ENCODE peak calls at places on chromosomes 16 and 17, in nine cellular contexts. Z, Q, I, H, D, C, R, T and L are unnamed samples.
A peak's percentile ranks its signal among the peaks of the same experiment; 100 is the strongest.

GRCh38 chr17:17780941-17781590 is 55.7 kb downstream of the SREBF1 start:
- DNase-seq in Z (no peak), Q (peak; percentile 82), I (no peak), H (peak; percentile 90), D (peak; percentile 38), C (no peak), R (no peak), T (peak; percentile 70), L (peak; percentile 98)

GRCh38 chr17:44589316-44590071 is 32.2 kb downstream of the FZD2 start:
- DNase-seq in Z (no peak), Q (no peak), I (no peak), H (no peak), D (no peak), C (peak; percentile 45), R (no peak), T (no peak), L (no peak)

GRCh38 chr17:72187544-72187943 is 66.7 kb downstream of the SOX9 start:
- DNase-seq in Z (no peak), Q (no peak), I (no peak), H (no peak), D (peak; percentile 42), C (no peak), R (no peak), T (no peak), L (peak; percentile 95)

GRCh38 chr17:42760652-42761581 is at the start of gene RAMP2:
- DNase-seq in Z (no peak), Q (peak; percentile 71), I (peak; percentile 41), H (peak; percentile 73), D (no peak), C (no peak), R (peak; percentile 51), T (no peak), L (no peak)

GRCh38 chr17:39774043-39774442 is 36.3 kb downstream of the GRB7 start:
- DNase-seq in Z (no peak), Q (no peak), I (no peak), H (no peak), D (no peak), C (no peak), R (no peak), T (no peak), L (no peak)

GRCh38 chr16:56889206-56889605 is 24.2 kb downstream of the SLC12A3 start:
- DNase-seq in Z (no peak), Q (no peak), I (no peak), H (no peak), D (no peak), C (no peak), R (no peak), T (no peak), L (no peak)

GRCh38 chr17:73773702-73774101 is 129.5 kb upstream of the SDK2 start:
- DNase-seq in Z (no peak), Q (no peak), I (no peak), H (no peak), D (peak; percentile 54), C (peak; percentile 1), R (no peak), T (no peak), L (no peak)

GRCh38 chr16:4176794-4177438 is 60.7 kb upstream of the ADCY9 start:
- DNase-seq in Z (no peak), Q (no peak), I (peak; percentile 62), H (no peak), D (peak; percentile 24), C (no peak), R (peak; percentile 44), T (no peak), L (peak; percentile 19)

GRCh38 chr17:20300399-20301037 is 166.8 kb downstream of the LGALS9B start:
- DNase-seq in Z (no peak), Q (no peak), I (no peak), H (no peak), D (no peak), C (no peak), R (no peak), T (peak; percentile 45), L (peak; percentile 74)

GRCh38 chr16:90018297-90019200 is 707 bp downstream of the DBNDD1 start:
- DNase-seq in Z (no peak), Q (peak; percentile 27), I (no peak), H (peak; percentile 54), D (no peak), C (no peak), R (no peak), T (no peak), L (peak; percentile 43)

GRCh38 chr17:28978016-28978415 is 26.7 kb upstream of the PHF12 start:
- DNase-seq in Z (no peak), Q (no peak), I (no peak), H (no peak), D (no peak), C (no peak), R (no peak), T (no peak), L (no peak)

GRCh38 chr16:30357085-30357714 is 2.1 kb upstream of the CD2BP2 start:
- DNase-seq in Z (no peak), Q (no peak), I (no peak), H (no peak), D (no peak), C (no peak), R (no peak), T (no peak), L (no peak)

GRCh38 chr16:10678655-10679054 is 16.1 kb downstream of the TEKT5 start:
- DNase-seq in Z (no peak), Q (no peak), I (no peak), H (no peak), D (no peak), C (no peak), R (no peak), T (no peak), L (peak; percentile 27)

GRCh38 chr17:82317394-82318168 is at the start of gene CD7:
- DNase-seq in Z (no peak), Q (no peak), I (no peak), H (no peak), D (no peak), C (no peak), R (peak; percentile 28), T (no peak), L (peak; percentile 52)

GRCh38 chr16:5791011-5791410 is 693.4 kb upstream of the EEF2KMT start:
- DNase-seq in Z (no peak), Q (no peak), I (no peak), H (no peak), D (no peak), C (no peak), R (no peak), T (no peak), L (no peak)

GRCh38 chr16:31386157-31386984 is 6.8 kb upstream of the ITGAD start:
- DNase-seq in Z (no peak), Q (peak; percentile 13), I (peak; percentile 37), H (peak; percentile 62), D (no peak), C (peak; percentile 35), R (no peak), T (no peak), L (no peak)

GRCh38 chr17:32828822-32829221 is 48.1 kb downstream of the MYO1D start:
- DNase-seq in Z (no peak), Q (no peak), I (no peak), H (no peak), D (no peak), C (no peak), R (no peak), T (no peak), L (no peak)

DNA sequence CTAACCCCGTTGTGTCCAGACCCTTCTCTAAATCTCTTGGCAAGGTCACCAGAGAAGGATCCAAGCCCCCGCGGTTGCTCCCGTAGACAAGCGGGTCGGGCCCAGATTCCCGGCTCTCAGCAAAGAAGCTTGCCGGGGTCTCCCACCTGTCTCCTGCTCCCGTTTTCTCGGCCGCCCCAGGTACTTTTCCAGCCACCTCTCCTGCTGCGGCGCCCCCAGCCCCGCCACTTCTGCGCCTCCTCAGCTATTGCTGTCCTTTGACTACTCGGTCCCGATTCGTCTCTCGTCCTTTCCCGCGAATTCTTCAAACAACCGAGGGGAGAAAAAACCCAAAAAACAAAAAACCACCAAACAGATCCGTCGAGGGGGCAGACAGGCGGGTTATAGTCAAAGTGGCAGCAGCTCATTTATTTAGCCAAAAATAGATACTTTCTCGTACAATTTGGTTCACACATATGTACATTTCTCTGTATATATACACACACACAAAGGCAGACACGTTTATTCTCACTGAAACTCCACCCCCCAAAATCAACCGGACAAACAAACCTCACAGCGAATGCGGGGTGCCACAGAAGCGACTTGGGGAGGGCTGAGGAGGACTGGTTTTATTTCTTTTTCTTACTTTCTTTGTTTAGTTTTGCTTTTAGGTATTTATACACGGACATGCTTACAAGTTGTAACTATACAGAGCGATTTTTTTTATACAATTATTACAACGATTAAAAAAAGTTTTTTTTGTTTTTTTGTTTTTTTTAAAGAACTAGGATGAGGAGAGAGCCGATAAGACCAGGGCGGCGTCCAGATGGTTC is 3.5 kb downstream of the IRX3 start:
- DNase-seq in Z (no peak), Q (peak; percentile 37), I (no peak), H (peak; percentile 56), D (no peak), C (no peak), R (no peak), T (no peak), L (no peak)
- H3K4me3 ChIP-seq in Z (no peak overlapping the region), Q (peak overlapping the region; percentile 99), I (no peak overlapping the region), H (peak overlapping the region; percentile 94), D (no peak overlapping the region), C (peak overlapping the region; percentile 70), R (no peak overlapping the region), T (no peak overlapping the region), L (no peak overlapping the region)

DNA sequence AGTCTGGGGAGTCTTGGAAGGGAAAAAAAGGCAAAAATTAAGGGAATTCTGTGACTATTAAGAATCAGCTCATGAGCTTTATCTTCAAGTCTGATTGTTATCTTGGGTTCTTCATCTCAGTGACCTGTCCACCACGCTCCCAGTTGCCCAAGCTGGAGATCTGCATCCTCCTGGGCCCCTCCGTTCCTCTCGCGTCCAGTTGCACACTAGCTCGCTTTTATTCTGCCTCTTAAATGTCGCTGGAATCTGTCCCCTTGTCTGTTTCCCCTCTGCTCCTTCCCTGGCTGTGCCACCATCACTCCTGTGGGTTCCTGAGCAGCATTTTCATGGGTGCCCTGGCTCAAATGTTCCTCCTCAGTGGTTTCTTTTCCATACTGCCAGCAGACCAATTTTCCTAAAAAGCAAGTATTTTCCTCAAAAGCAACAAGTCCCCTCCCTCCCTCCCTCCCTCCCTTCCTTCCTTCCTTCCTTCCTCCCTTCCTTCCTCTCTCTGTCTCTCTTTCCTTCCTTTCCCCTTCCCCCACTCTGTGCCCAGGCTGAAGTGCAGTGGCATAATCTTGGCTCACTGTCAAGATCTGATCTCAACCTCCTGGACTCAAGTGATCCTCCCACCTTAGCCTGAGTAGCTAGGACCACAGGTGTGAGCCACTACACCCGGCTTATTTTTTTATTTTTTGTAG is 1.4 kb downstream of the ENDOV start:
- DNase-seq in Z (no peak), Q (no peak), I (no peak), H (no peak), D (no peak), C (no peak), R (no peak), T (no peak), L (no peak)
- H3K4me3 ChIP-seq in Z (peak overlapping the region; percentile 93), Q (peak overlapping the region; percentile 62), I (peak overlapping the region; percentile 74), H (peak overlapping the region; percentile 93), D (peak overlapping the region; percentile 32), C (peak overlapping the region; percentile 100), R (peak overlapping the region; percentile 81), T (no peak overlapping the region), L (no peak overlapping the region)

GRCh38 chr17:3695723-3696411 is at the start of gene P2RX5:
- DNase-seq in Z (no peak), Q (peak; percentile 61), I (no peak), H (peak; percentile 75), D (no peak), C (no peak), R (peak; percentile 24), T (no peak), L (no peak)
- H3K4me3 ChIP-seq in Z (peak within 1 kb of the TSS; percentile 70), Q (peak within 1 kb of the TSS; percentile 31), I (peak within 1 kb of the TSS; percentile 57), H (peak within 1 kb of the TSS; percentile 72), D (peak within 1 kb of the TSS; percentile 42), C (peak within 1 kb of the TSS; percentile 57), R (peak within 1 kb of the TSS; percentile 72), T (peak within 1 kb of the TSS; percentile 20), L (peak within 1 kb of the TSS; percentile 45)

GRCh38 chr17:12438212-12438611 is 227.5 kb upstream of the MYOCD start:
- DNase-seq in Z (no peak), Q (no peak), I (no peak), H (no peak), D (no peak), C (no peak), R (no peak), T (no peak), L (no peak)
- H3K4me3 ChIP-seq in Z (no peak overlapping the region), Q (no peak overlapping the region), I (no peak overlapping the region), H (no peak overlapping the region), D (no peak overlapping the region), C (no peak overlapping the region), R (no peak overlapping the region), T (no peak overlapping the region), L (no peak overlapping the region)